ENCODE peak calls at places on chromosomes 3 and 15, in four cellular contexts. Q is Panc1, T is K562, F is HepG2. O is an unnamed sample.

GRCh38 chr3:178302966-178303930 is 233.0 kb upstream of the KCNMB2 start:
- DNase-seq in Q (no peak), F (no peak), T (no peak), O (no peak)

GRCh38 chr3:69200384-69201068 is 78.1 kb upstream of the LMOD3 start:
- DNase-seq in F (peak), T (peak), Q (no peak), O (no peak)

GRCh38 chr3:69433016-69433937 is 47.4 kb upstream of the FRMD4B start:
- DNase-seq in F (no peak), T (no peak), Q (no peak), O (no peak)

GRCh38 chr3:142315083-142315482 is 89.7 kb upstream of the GK5 start:
- DNase-seq in F (peak), T (peak), Q (no peak), O (no peak)

GRCh38 chr3:36428444-36428843 is 48.1 kb downstream of the STAC start:
- DNase-seq in F (no peak), T (no peak), Q (no peak), O (no peak)

GRCh38 chr3:183826448-183826847 is 1.1 kb upstream of the MAP6D1 start:
- DNase-seq in T (no peak), F (no peak), Q (no peak), O (no peak)

GRCh38 chr15:57218826-57219576 is 157.3 kb upstream of the CGNL1 start:
- DNase-seq in T (peak), F (no peak), Q (no peak), O (no peak)

GRCh38 chr15:91465696-91466095 is 365.6 kb downstream of the SV2B start:
- DNase-seq in F (no peak), T (no peak), Q (no peak), O (no peak)

GRCh38 chr15:84727429-84727828 is 11.5 kb upstream of the SEC11A start:
- DNase-seq in T (no peak), Q (no peak), F (no peak), O (no peak)

GRCh38 chr3:187292186-187292585 is 649 bp upstream of the MASP1 start:
- DNase-seq in T (no peak), F (no peak), Q (no peak), O (no peak)

GRCh38 chr3:179768080-179768479 is 115.2 kb downstream of the USP13 start:
- DNase-seq in F (no peak), Q (no peak), T (peak), O (no peak)

GRCh38 chr3:27802425-27802824 is 80.3 kb upstream of the EOMES start:
- DNase-seq in Q (no peak), F (no peak), T (no peak), O (no peak)

GRCh38 chr15:72092011-72092410 is 25.9 kb downstream of the MYO9A start:
- DNase-seq in Q (no peak), T (peak), F (no peak), O (no peak)

GRCh38 chr15:101185770-101186169 is 66.1 kb downstream of the CHSY1 start:
- DNase-seq in F (no peak), Q (no peak), T (no peak), O (no peak)

GRCh38 chr3:183438749-183439148 is 10.3 kb upstream of the MCF2L2 start:
- DNase-seq in Q (no peak), T (peak), F (no peak), O (no peak)

GRCh38 chr15:40695469-40695910 is 516 bp downstream of the RAD51 start:
- DNase-seq in Q (no peak), F (peak), T (peak), O (no peak)

GRCh38 chr3:35505181-35505580 is 134.1 kb upstream of the ARPP21 start:
- DNase-seq in Q (no peak), T (no peak), F (no peak), O (no peak)

GRCh38 chr3:64238971-64239667 is 13.9 kb upstream of the PRICKLE2 start:
- DNase-seq in T (no peak), F (peak), Q (no peak), O (no peak)

GRCh38 chr3:133599280-133599679 is 25.8 kb downstream of the CDV3 start:
- DNase-seq in T (no peak), Q (no peak), F (no peak), O (no peak)

GRCh38 chr3:133593243-133593642 is 19.8 kb downstream of the CDV3 start:
- DNase-seq in T (no peak), F (no peak), Q (no peak), O (no peak)

GRCh38 chr3:133592843-133593242 is 19.4 kb downstream of the CDV3 start:
- DNase-seq in F (no peak), Q (no peak), T (no peak), O (no peak)

GRCh38 chr3:133598405-133598804 is 24.9 kb downstream of the CDV3 start:
- DNase-seq in Q (no peak), F (no peak), T (no peak), O (no peak)

DNA sequence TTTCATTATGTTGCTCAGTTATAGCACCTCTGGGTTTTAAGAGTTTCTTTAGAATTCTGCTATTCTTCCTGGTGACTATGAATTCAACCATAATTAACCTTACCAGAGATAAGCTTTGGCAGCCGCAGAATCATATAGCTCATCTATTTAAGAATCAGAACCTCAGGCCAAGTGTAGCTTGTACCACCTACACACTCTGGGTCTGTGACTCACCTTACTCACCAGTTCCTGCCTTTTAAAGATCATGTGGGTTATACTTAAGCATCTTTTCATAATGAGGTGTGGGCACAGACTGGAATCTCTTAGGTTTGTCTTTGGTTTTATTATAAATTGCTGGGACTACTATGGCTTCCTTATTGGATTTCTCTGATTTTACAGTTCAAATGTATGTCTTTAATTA is 21.9 kb downstream of the CDV3 start:
- DNase-seq in F (no peak), Q (no peak), T (no peak), O (no peak)
- TF ChIP-seq TCF7L2 in F (no peak), Q (no peak), T (no peak), O (no peak)

DNA sequence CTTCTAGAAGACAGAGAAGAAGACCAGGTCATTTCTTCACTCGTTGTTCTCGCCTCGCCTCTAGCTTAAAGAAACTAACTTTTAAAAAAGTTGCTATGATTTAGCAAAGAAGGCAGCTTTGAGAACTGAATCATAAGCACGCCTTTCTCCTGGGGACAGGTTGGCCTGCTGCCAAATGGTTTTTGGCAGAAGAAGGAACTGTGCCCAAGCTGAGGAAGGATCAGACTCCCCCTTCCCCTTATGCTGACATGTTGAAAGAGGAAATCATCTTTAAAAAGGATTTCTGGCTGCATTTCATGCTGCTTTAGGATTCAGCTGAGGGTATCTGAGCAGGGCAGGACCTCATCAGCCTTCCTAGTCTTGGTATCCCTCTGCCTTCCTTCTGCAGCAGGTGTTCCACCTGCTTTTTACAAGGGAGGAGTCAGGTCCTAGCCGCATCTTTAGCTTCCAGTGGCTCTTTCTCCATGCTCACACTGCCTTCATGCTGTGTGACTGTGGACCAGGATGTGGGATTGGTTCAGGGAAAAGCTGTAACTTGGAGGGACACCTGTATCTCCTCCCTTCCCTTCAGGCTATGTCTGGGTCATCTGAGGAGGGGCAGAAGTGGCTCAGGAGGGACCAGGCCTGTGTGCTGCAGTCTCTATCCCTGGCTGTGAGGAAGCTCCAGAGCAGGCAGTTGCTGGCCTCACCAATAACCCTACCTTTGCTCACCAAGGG is 34.1 kb upstream of the HACD2 start:
- DNase-seq in F (no peak), Q (no peak), T (peak), O (no peak)
- TF ChIP-seq TCF7L2 in F (no peak), Q (no peak), T (no peak), O (no peak)

GRCh38 chr15:90188914-90189748 is 12.0 kb upstream of the SEMA4B start:
- DNase-seq in Q (no peak), F (no peak), T (peak), O (no peak)
- TF ChIP-seq TCF7L2 in Q (no peak), F (no peak), T (no peak), O (no peak)

GRCh38 chr15:48550822-48551525 is 94.5 kb downstream of the FBN1 start:
- DNase-seq in T (peak), Q (no peak), F (no peak), O (no peak)

GRCh38 chr15:48544816-48545215 is 100.7 kb downstream of the FBN1 start:
- DNase-seq in Q (no peak), T (no peak), F (no peak), O (no peak)

GRCh38 chr15:48548376-48548775 is 97.1 kb downstream of the FBN1 start:
- DNase-seq in Q (no peak), F (no peak), T (no peak), O (no peak)

GRCh38 chr15:48541659-48542334 is 103.7 kb downstream of the FBN1 start:
- DNase-seq in F (no peak), Q (no peak), T (no peak), O (no peak)

DNA sequence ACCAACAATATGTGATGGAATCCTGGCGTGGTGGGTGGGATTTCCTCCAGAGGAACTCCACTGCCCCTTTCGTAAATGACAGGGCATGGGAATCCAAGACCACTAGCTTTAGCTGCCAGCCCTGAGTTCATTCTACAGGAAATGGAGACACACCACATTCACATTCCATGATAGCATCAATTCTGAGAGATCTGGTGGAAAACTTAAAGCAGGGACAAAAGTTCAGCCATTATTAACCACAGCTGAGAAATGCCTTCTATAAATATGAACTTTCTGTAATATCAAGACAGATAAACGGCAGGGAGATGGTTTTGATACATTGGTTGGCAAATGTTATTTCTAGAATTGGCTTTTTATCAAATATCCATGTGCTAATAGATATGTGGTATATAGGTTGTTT is 98.2 kb downstream of the FBN1 start:
- DNase-seq in F (no peak), T (no peak), Q (no peak), O (no peak)
- TF ChIP-seq TCF7L2 in F (no peak), T (no peak), Q (no peak), O (no peak)

DNA sequence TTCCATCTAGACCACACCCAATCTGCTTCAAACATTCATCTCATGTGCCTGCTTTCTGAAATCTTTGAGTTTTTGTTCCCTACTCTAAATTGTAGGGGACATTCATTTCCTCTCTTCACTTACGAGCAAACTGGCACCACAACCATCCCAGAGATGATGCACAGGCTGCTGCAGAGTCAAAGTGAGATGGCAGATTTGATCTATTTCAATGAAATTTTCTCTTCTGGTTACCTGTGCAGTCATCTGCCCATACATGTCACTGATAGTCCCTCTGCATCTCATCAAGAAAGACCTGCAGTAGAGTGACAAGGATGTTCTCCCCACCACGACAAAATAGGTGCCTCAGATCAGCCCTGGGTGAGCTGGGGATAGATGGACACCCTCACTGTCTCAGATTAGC is 118.2 kb upstream of the TNFAIP8L3 start:
- DNase-seq in Q (no peak), F (no peak), T (no peak), O (no peak)
- TF ChIP-seq TCF7L2 in Q (no peak), F (no peak), T (no peak), O (no peak)

DNA sequence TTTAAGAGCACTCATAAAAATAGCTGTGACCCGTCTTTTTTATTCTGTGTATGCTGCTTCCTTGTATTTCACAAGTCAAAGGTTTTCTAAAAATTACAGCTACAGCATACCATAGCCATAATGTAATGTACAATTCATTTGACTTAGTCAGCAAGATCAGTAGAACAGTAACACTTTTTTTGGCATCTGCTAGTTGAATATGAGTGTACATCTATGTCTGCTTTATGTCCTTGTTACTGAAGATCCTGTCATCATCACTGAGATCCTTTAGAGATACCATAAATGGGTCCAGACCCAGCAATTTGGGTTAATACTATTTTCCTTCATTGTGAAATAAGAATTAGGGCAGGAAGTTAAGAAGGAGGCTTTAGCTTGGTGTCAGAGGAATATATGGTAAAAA is 42.2 kb downstream of the CMSS1 start:
- DNase-seq in F (no peak), Q (peak), T (no peak), O (no peak)
- TF ChIP-seq TCF7L2 in F (no peak), Q (no peak), T (no peak), O (no peak)